ENCODE peak calls at places on chromosomes 12 and 14, in ten cellular contexts. D is sigmoid colon, G is A549, O is transverse colon, C is GM12878, B is SK-N-SH, K is K562, T is ovary, I is stomach, J is HepG2. F is an unnamed sample.
A peak's percentile ranks its signal among the peaks of the same experiment; 100 is the strongest.

GRCh38 chr14:38039526-38039925 is 168.2 kb upstream of the SSTR1 start:
- DNase-seq in D (no peak), G (no peak), O (no peak), C (no peak), B (no peak), K (no peak), T (no peak), I (no peak), J (no peak), F (no peak)

GRCh38 chr12:6684609-6685008 is 4.6 kb downstream of the ZNF384 start:
- DNase-seq in D (no peak), G (peak; percentile 69), O (no peak), C (no peak), B (peak; percentile 62), K (peak; percentile 27), T (no peak), I (no peak), J (peak; percentile 57), F (peak; percentile 21)

GRCh38 chr12:57896139-57896436 is 45.3 kb upstream of the ATP23 start:
- DNase-seq in D (no peak), G (no peak), O (no peak), C (no peak), B (no peak), K (no peak), T (no peak), I (no peak), J (no peak), F (no peak)

GRCh38 chr14:104724407-104724980 is 465 bp downstream of the ADSS1 start:
- DNase-seq in D (peak; percentile 83), G (peak; percentile 58), O (peak; percentile 38), C (no peak), B (peak; percentile 84), K (peak; percentile 77), T (peak; percentile 67), I (peak; percentile 53), J (no peak), F (no peak)

GRCh38 chr14:69153848-69154208 is 909 bp upstream of the DCAF5 start:
- DNase-seq in D (peak; percentile 74), G (peak; percentile 9), O (peak; percentile 28), C (no peak), B (peak; percentile 36), K (no peak), T (peak; percentile 36), I (no peak), J (peak; percentile 9), F (no peak)

GRCh38 chr12:114920828-114921579 is 237.0 kb upstream of the TBX3 start:
- DNase-seq in D (no peak), G (no peak), O (no peak), C (no peak), B (no peak), K (no peak), T (no peak), I (no peak), J (no peak), F (no peak)

GRCh38 chr12:62785941-62786559 is 148.9 kb downstream of the PPM1H start:
- DNase-seq in D (peak; percentile 69), G (peak; percentile 99), O (no peak), C (no peak), B (no peak), K (no peak), T (no peak), I (no peak), J (no peak), F (peak; percentile 8)

GRCh38 chr14:91829511-91829910 is 37.8 kb downstream of the TC2N start:
- DNase-seq in D (no peak), G (no peak), O (no peak), C (no peak), B (no peak), K (no peak), T (no peak), I (no peak), J (no peak), F (no peak)

GRCh38 chr12:121796855-121797751 is 3.6 kb upstream of the RHOF start:
- DNase-seq in D (peak; percentile 96), G (peak; percentile 96), O (peak; percentile 96), C (no peak), B (peak; percentile 82), K (peak; percentile 75), T (peak; percentile 84), I (peak; percentile 98), J (peak; percentile 97), F (peak; percentile 94)

GRCh38 chr14:34356267-34356660 is 105.8 kb downstream of the SPTSSA start:
- DNase-seq in D (no peak), G (no peak), O (no peak), C (no peak), B (no peak), K (no peak), T (no peak), I (no peak), J (no peak), F (no peak)

GRCh38 chr14:81427348-81428058 is 27.4 kb upstream of the STON2 start:
- DNase-seq in D (no peak), G (no peak), O (peak; percentile 26), C (no peak), B (peak; percentile 32), K (peak; percentile 64), T (peak; percentile 35), I (no peak), J (no peak), F (no peak)

GRCh38 chr12:111160350-111161142 is 208.3 kb downstream of the PHETA1 start:
- DNase-seq in D (no peak), G (no peak), O (no peak), C (no peak), B (no peak), K (no peak), T (no peak), I (no peak), J (no peak), F (no peak)

GRCh38 chr12:119704065-119704747 is 36.3 kb downstream of the PRKAB1 start:
- DNase-seq in D (no peak), G (no peak), O (no peak), C (no peak), B (no peak), K (no peak), T (no peak), I (no peak), J (no peak), F (no peak)

GRCh38 chr12:116783503-116784237 is 45.6 kb downstream of the RNFT2 start:
- DNase-seq in D (no peak), G (no peak), O (no peak), C (no peak), B (no peak), K (no peak), T (no peak), I (no peak), J (no peak), F (no peak)

GRCh38 chr12:128969480-128970055 is 116.3 kb downstream of the GLT1D1 start:
- DNase-seq in D (no peak), G (peak; percentile 47), O (peak; percentile 20), C (peak; percentile 20), B (peak; percentile 78), K (peak; percentile 43), T (no peak), I (peak; percentile 34), J (no peak), F (no peak)

GRCh38 chr12:67535176-67535575 is 113.4 kb upstream of the DYRK2 start:
- DNase-seq in D (no peak), G (no peak), O (no peak), C (no peak), B (no peak), K (no peak), T (no peak), I (no peak), J (no peak), F (no peak)

GRCh38 chr14:102775855-102776760 is 1.1 kb upstream of the TRAF3 start:
- DNase-seq in D (no peak), G (peak; percentile 75), O (peak; percentile 70), C (no peak), B (no peak), K (peak; percentile 22), T (peak; percentile 31), I (peak; percentile 42), J (peak; percentile 43), F (no peak)

GRCh38 chr12:2957816-2958431 is 1.3 kb upstream of the TEAD4 start:
- DNase-seq in D (no peak), G (no peak), O (no peak), C (no peak), B (no peak), K (no peak), T (no peak), I (no peak), J (no peak), F (no peak)
- TF ChIP-seq CTCF in D (no peak), G (no peak), O (no peak), C (no peak), B (no peak), K (no peak), T (no peak), I (no peak), J (no peak), F (no peak)

GRCh38 chr14:52950410-52950897 is 396 bp downstream of the FERMT2 start:
- DNase-seq in D (peak; percentile 88), G (peak; percentile 55), O (peak; percentile 38), C (no peak), B (peak; percentile 71), K (peak; percentile 4), T (peak; percentile 67), I (peak; percentile 35), J (peak; percentile 22), F (peak; percentile 60)
- TF ChIP-seq EP300 in D (no peak), G (no peak), O (no peak), C (no peak), B (no peak), K (no peak), T (no peak), I (no peak), J (no peak), F (peak; percentile 62)

DNA sequence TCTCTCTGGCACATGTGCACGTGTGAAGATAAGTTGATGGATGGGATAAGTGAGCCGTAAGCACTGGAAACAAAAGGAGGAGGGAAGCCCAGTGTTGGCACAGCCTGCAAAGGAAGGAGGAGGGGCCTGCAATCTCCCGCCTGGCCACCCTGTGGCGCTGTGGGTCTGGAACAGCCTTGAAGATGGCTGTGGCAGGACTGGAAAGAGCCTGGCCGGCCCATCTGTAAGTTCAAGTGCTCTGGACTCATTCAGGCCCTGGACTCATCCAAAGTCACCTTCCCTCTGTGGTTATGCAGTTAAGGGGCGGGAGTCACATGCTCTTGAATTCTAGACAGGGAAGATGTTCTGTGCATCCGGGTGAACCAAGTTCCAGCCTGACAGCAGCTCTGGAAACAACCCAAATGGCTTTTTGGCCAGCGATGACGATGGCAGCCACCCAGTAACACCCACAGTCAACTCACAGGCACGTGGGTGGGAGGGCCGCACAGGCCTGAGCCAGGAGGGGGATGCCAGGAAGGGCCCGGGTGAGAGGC is 50.4 kb downstream of the CHGA start:
- DNase-seq in D (peak; percentile 94), G (peak; percentile 49), O (peak; percentile 81), C (no peak), B (peak; percentile 74), K (peak; percentile 51), T (peak; percentile 62), I (peak; percentile 62), J (peak; percentile 23), F (peak; percentile 53)
- TF ChIP-seq CTCF in D (peak; percentile 87), G (peak; percentile 17), O (peak; percentile 76), C (peak; percentile 43), B (peak; percentile 55), K (peak; percentile 73), T (peak; percentile 35), I (peak; percentile 43), J (peak; percentile 87), F (peak; percentile 53)

DNA sequence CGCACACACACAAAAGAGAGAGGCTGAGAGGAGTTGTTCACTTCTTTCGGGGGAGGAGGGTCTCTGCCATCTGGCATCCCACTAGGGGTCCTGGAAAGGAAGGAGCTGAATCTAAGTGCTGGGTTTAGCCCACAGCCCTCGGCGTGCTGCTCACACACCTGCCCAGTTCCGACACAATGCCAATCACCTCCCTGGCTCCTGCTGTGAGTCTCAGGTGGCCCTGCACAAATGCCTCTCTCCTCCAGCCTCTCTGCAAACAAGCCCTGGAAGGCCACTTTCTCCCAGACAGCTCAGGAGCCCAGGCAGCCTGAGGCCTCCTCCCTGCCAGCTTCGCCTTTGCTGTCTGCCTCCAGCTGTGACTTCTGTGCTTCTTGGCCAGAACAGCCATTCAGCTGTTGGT is 51.2 kb downstream of the SMIM41 start:
- DNase-seq in D (no peak), G (no peak), O (no peak), C (no peak), B (peak; percentile 5), K (no peak), T (no peak), I (no peak), J (no peak), F (no peak)
- TF ChIP-seq EP300 in D (no peak), G (no peak), O (no peak), C (no peak), B (no peak), K (no peak), T (no peak), I (no peak), J (no peak), F (no peak)